ENCODE peak calls at places on chromosomes 16 and 17, in five cellular contexts. One of them, this sample, is unnamed.

GRCh38 chr16:85392756-85393673 is 220.1 kb upstream of the GSE1 start:
- DNase-seq in aorta: no peak
- DNase-seq in mesenchymal stem cell: no peak
- DNase-seq in A673: no peak
- DNase-seq in gastrocnemius medialis: no peak
- DNase-seq in this sample: no peak

GRCh38 chr17:4711671-4712111 is 1.3 kb downstream of the ARRB2 start:
- DNase-seq in gastrocnemius medialis: peak; percentile 50
- DNase-seq in A673: no peak
- DNase-seq in mesenchymal stem cell: no peak
- DNase-seq in aorta: peak; percentile 75
- DNase-seq in this sample: no peak

GRCh38 chr17:58352843-58353719 is 1.1 kb upstream of the SUPT4H1 start:
- DNase-seq in mesenchymal stem cell: peak; percentile 80
- DNase-seq in aorta: peak; percentile 65
- DNase-seq in gastrocnemius medialis: peak; percentile 37
- DNase-seq in A673: peak; percentile 61
- DNase-seq in this sample: no peak

GRCh38 chr16:84423416-84423837 is 55.1 kb downstream of the ATP2C2 start:
- DNase-seq in A673: peak; percentile 47
- DNase-seq in aorta: no peak
- DNase-seq in mesenchymal stem cell: peak; percentile 23
- DNase-seq in gastrocnemius medialis: no peak
- DNase-seq in this sample: no peak

GRCh38 chr16:55399911-55400310 is 75.9 kb downstream of the IRX6 start:
- DNase-seq in gastrocnemius medialis: no peak
- DNase-seq in aorta: no peak
- DNase-seq in A673: no peak
- DNase-seq in mesenchymal stem cell: no peak
- DNase-seq in this sample: no peak

GRCh38 chr17:16926591-16927451 is 45.1 kb downstream of the TNFRSF13B start:
- DNase-seq in aorta: no peak
- DNase-seq in A673: no peak
- DNase-seq in gastrocnemius medialis: no peak
- DNase-seq in mesenchymal stem cell: no peak
- DNase-seq in this sample: peak; percentile 50

GRCh38 chr16:73196670-73197069 is 148.7 kb upstream of the ZFHX3 start:
- DNase-seq in A673: peak; percentile 84
- DNase-seq in mesenchymal stem cell: peak; percentile 73
- DNase-seq in gastrocnemius medialis: peak; percentile 80
- DNase-seq in aorta: peak; percentile 77
- DNase-seq in this sample: peak; percentile 16

GRCh38 chr17:79916991-79917901 is 78.0 kb upstream of the CBX4 start:
- DNase-seq in aorta: no peak
- DNase-seq in A673: no peak
- DNase-seq in gastrocnemius medialis: no peak
- DNase-seq in mesenchymal stem cell: no peak
- DNase-seq in this sample: no peak

GRCh38 chr17:78822552-78822951 is 18.1 kb downstream of the USP36 start:
- DNase-seq in A673: no peak
- DNase-seq in aorta: peak; percentile 42
- DNase-seq in mesenchymal stem cell: peak; percentile 75
- DNase-seq in gastrocnemius medialis: no peak
- DNase-seq in this sample: peak; percentile 25

GRCh38 chr16:88769617-88770458 is 15.2 kb downstream of the PIEZO1 start:
- DNase-seq in A673: peak; percentile 78
- DNase-seq in mesenchymal stem cell: peak; percentile 59
- DNase-seq in aorta: no peak
- DNase-seq in gastrocnemius medialis: no peak
- DNase-seq in this sample: no peak

GRCh38 chr16:24540575-24541240 is 1.3 kb downstream of the RBBP6 start:
- DNase-seq in aorta: no peak
- DNase-seq in mesenchymal stem cell: peak; percentile 48
- DNase-seq in A673: peak; percentile 27
- DNase-seq in gastrocnemius medialis: no peak
- DNase-seq in this sample: no peak

GRCh38 chr17:17398188-17398927 is 78.4 kb upstream of the MED9 start:
- DNase-seq in A673: no peak
- DNase-seq in mesenchymal stem cell: no peak
- DNase-seq in aorta: peak; percentile 58
- DNase-seq in gastrocnemius medialis: peak; percentile 65
- DNase-seq in this sample: peak; percentile 75

GRCh38 chr16:72357860-72358259 is 185.9 kb upstream of the PMFBP1 start:
- DNase-seq in aorta: no peak
- DNase-seq in mesenchymal stem cell: no peak
- DNase-seq in gastrocnemius medialis: no peak
- DNase-seq in A673: no peak
- DNase-seq in this sample: no peak

DNA sequence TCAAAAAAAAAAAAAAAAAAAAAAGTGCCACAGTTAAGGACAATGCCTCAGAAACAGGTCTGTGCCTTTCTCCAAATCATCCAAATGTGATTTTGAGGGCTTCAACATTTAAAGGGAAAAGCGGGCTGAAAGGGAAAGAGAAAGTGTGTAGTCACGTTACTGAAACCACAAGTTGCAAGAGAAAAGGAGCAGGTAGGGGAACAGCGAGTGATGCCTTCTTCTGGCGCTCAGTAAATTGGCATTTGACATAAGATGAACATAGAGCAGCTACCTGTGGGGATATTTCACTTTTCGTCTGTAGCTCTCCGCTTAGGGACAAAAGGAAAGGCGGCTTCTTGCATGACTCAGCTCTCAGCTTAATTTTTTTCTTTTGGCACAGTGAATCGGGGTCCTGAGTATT is 11.1 kb downstream of the CMTM2 start:
- DNase-seq in A673: no peak
- DNase-seq in gastrocnemius medialis: no peak
- DNase-seq in aorta: no peak
- DNase-seq in mesenchymal stem cell: no peak
- DNase-seq in this sample: no peak
- H3K4me3 ChIP-seq in A673: no peak overlapping the region
- H3K4me3 ChIP-seq in gastrocnemius medialis: no peak overlapping the region
- H3K4me3 ChIP-seq in aorta: no peak overlapping the region
- H3K4me3 ChIP-seq in mesenchymal stem cell: no peak overlapping the region
- H3K4me3 ChIP-seq in this sample: no peak overlapping the region

DNA sequence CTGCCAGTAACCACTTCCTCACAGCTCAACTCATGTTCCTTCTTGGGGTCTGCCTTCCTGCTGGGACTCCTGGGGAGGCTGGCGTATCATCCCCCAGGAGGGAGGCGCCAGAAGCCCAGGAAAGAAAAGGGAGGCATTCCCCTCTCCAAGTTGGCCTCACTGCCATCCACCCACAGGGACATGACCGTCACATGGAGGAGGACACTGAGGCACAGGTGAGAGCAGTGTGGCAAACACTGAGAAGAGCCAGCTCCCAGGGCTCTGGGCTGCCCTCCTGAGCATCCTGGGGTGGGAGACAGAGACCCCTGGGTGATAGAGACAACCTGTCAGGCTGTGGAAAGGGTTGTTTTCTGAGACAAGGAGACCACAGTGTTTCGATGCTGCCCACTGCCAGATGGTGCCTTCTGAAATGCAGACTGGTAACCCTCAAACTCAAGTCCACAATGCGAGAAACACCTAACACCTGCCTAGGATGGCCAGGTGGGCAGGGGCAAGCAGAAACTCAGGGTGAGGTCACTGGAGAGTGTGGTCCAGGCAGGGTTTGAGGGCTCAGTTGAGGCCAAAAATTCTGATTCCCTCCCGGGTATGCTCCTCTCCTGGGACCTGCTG is 1722.1 kb downstream of the TP53TG3F start:
- DNase-seq in A673: no peak
- DNase-seq in mesenchymal stem cell: no peak
- DNase-seq in aorta: no peak
- DNase-seq in gastrocnemius medialis: no peak
- DNase-seq in this sample: no peak
- H3K9me3 ChIP-seq in A673: peaks cover 32% of the 10 kb centered on the region
- H3K9me3 ChIP-seq in mesenchymal stem cell: no peaks in the 10 kb centered on the region
- H3K9me3 ChIP-seq in aorta: no peaks in the 10 kb centered on the region
- H3K9me3 ChIP-seq in gastrocnemius medialis: no peaks in the 10 kb centered on the region
- H3K9me3 ChIP-seq in this sample: no peaks in the 10 kb centered on the region

GRCh38 chr16:53457670-53458069 is 23.4 kb downstream of the RBL2 start:
- DNase-seq in gastrocnemius medialis: no peak
- DNase-seq in aorta: no peak
- DNase-seq in A673: no peak
- DNase-seq in mesenchymal stem cell: no peak
- DNase-seq in this sample: no peak
- H3K4me3 ChIP-seq in gastrocnemius medialis: no peak overlapping the region
- H3K4me3 ChIP-seq in aorta: no peak overlapping the region
- H3K4me3 ChIP-seq in A673: no peak overlapping the region
- H3K4me3 ChIP-seq in mesenchymal stem cell: no peak overlapping the region
- H3K4me3 ChIP-seq in this sample: no peak overlapping the region

GRCh38 chr16:68563631-68564366 is 24.7 kb downstream of the ZFP90 start:
- DNase-seq in aorta: no peak
- DNase-seq in gastrocnemius medialis: no peak
- DNase-seq in mesenchymal stem cell: peak; percentile 5
- DNase-seq in A673: no peak
- DNase-seq in this sample: no peak

DNA sequence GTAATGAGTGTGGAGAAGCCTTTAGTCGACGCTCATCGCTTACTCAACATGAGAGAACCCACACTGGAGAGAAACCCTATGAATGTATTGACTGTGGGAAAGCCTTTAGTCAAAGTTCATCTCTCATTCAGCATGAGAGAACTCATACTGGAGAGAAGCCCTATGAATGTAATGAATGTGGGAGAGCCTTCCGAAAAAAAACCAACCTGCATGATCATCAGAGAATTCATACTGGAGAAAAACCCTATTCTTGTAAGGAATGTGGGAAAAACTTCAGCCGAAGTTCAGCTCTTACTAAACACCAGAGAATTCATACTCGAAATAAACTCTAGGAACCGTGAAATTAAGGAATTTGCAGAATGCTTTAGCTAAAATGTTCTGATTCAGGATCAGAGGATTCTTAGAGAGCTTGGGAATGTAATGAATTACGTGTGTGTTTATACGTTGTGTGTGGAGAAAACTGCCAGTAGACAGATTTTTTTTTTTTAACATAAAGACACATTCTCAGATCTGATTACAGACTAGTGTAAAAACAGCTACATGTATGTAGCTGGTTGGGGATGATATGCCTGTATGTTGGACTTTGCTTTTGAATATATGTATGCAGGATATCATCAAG is 25.4 kb downstream of the ZFP90 start:
- DNase-seq in aorta: no peak
- DNase-seq in A673: no peak
- DNase-seq in gastrocnemius medialis: no peak
- DNase-seq in mesenchymal stem cell: peak; percentile 22
- DNase-seq in this sample: no peak
- H3K9me3 ChIP-seq in aorta: peaks cover 36% of the 10 kb centered on the region
- H3K9me3 ChIP-seq in A673: peaks cover 92% of the 10 kb centered on the region
- H3K9me3 ChIP-seq in gastrocnemius medialis: peaks cover 79% of the 10 kb centered on the region
- H3K9me3 ChIP-seq in mesenchymal stem cell: peaks cover 100% of the 10 kb centered on the region
- H3K9me3 ChIP-seq in this sample: peaks cover 46% of the 10 kb centered on the region

GRCh38 chr16:12906271-12906670 is 4.9 kb downstream of the SHISA9 start:
- DNase-seq in A673: no peak
- DNase-seq in mesenchymal stem cell: no peak
- DNase-seq in aorta: no peak
- DNase-seq in gastrocnemius medialis: no peak
- DNase-seq in this sample: no peak

GRCh38 chr16:12901597-12902436 is at the start of gene SHISA9:
- DNase-seq in gastrocnemius medialis: no peak
- DNase-seq in mesenchymal stem cell: no peak
- DNase-seq in A673: no peak
- DNase-seq in aorta: no peak
- DNase-seq in this sample: peak; percentile 18

GRCh38 chr16:12902511-12903324 is 1.3 kb downstream of the SHISA9 start:
- DNase-seq in gastrocnemius medialis: no peak
- DNase-seq in mesenchymal stem cell: no peak
- DNase-seq in aorta: no peak
- DNase-seq in A673: no peak
- DNase-seq in this sample: no peak

GRCh38 chr16:12903325-12904040 is 2.1 kb downstream of the SHISA9 start:
- DNase-seq in gastrocnemius medialis: no peak
- DNase-seq in mesenchymal stem cell: no peak
- DNase-seq in A673: no peak
- DNase-seq in aorta: no peak
- DNase-seq in this sample: no peak

GRCh38 chr16:12904041-12904671 is 2.8 kb downstream of the SHISA9 start:
- DNase-seq in mesenchymal stem cell: no peak
- DNase-seq in A673: no peak
- DNase-seq in aorta: no peak
- DNase-seq in gastrocnemius medialis: no peak
- DNase-seq in this sample: no peak
- H3K4me3 ChIP-seq in mesenchymal stem cell: no peak overlapping the region
- H3K4me3 ChIP-seq in A673: no peak overlapping the region
- H3K4me3 ChIP-seq in aorta: no peak overlapping the region
- H3K4me3 ChIP-seq in gastrocnemius medialis: no peak overlapping the region
- H3K4me3 ChIP-seq in this sample: no peak overlapping the region

This sample was measured in MG63.